ENCODE peak calls at places on chromosomes 16 and 17, in ten cellular contexts. O, F, D, R, Z, J, W, X, N and C are unnamed samples.

GRCh38 chr17:55751720-55752250 is 934 bp downstream of the PCTP start:
- DNase-seq in O (no peak), F (no peak), D (no peak), R (no peak), Z (no peak), J (no peak), W (no peak), X (no peak), N (no peak), C (no peak)

GRCh38 chr16:74372953-74373846 is 2.9 kb upstream of the NPIPB15 start:
- DNase-seq in O (no peak), F (no peak), D (no peak), R (no peak), Z (no peak), J (peak; percentile 5), W (no peak), X (no peak), N (no peak), C (no peak)

GRCh38 chr17:35521150-35521549 is 16.3 kb downstream of the SLFN12L start:
- DNase-seq in O (no peak), F (no peak), D (no peak), R (no peak), Z (no peak), J (no peak), W (no peak), X (no peak), N (no peak), C (no peak)

GRCh38 chr16:46607529-46607928 is 13.7 kb downstream of the SHCBP1 start:
- DNase-seq in O (no peak), F (no peak), D (no peak), R (peak; percentile 61), Z (no peak), J (no peak), W (peak; percentile 54), X (no peak), N (peak; percentile 40), C (no peak)

GRCh38 chr17:75317671-75318070 is 28.4 kb upstream of the SLC25A19 start:
- DNase-seq in O (no peak), F (no peak), D (no peak), R (no peak), Z (no peak), J (no peak), W (no peak), X (no peak), N (no peak), C (no peak)

GRCh38 chr17:80068301-80069160 is 32.1 kb downstream of the CCDC40 start:
- DNase-seq in O (no peak), F (peak; percentile 40), D (no peak), R (peak; percentile 64), Z (peak; percentile 65), J (peak; percentile 68), W (peak; percentile 78), X (peak; percentile 41), N (no peak), C (no peak)

GRCh38 chr16:14111713-14112538 is 40.8 kb downstream of the MRTFB start:
- DNase-seq in O (no peak), F (peak; percentile 33), D (no peak), R (no peak), Z (no peak), J (no peak), W (no peak), X (peak; percentile 60), N (no peak), C (peak; percentile 61)

GRCh38 chr17:83161298-83162034 is 82.1 kb downstream of the METRNL start:
- DNase-seq in O (no peak), F (no peak), D (no peak), R (no peak), Z (no peak), J (no peak), W (peak; percentile 57), X (no peak), N (no peak), C (peak; percentile 19)

GRCh38 chr17:37176683-37177082 is 199.1 kb upstream of the C17orf78 start:
- DNase-seq in O (no peak), F (no peak), D (no peak), R (peak; percentile 11), Z (no peak), J (no peak), W (peak; percentile 62), X (no peak), N (no peak), C (no peak)

GRCh38 chr16:54318941-54319340 is 32.4 kb upstream of the IRX3 start:
- DNase-seq in O (no peak), F (no peak), D (no peak), R (no peak), Z (no peak), J (no peak), W (peak; percentile 58), X (no peak), N (no peak), C (no peak)

GRCh38 chr16:88287219-88287618 is 95.5 kb upstream of the ZNF469 start:
- DNase-seq in O (no peak), F (no peak), D (no peak), R (no peak), Z (peak; percentile 5), J (peak; percentile 60), W (peak; percentile 27), X (no peak), N (no peak), C (no peak)
- H3K9me3 ChIP-seq in O (no peaks in the 10 kb centered on the region), F (no peaks in the 10 kb centered on the region), D (no peaks in the 10 kb centered on the region), R (peaks cover 3% of the 10 kb centered on the region), Z (peaks cover 5% of the 10 kb centered on the region), J (no peaks in the 10 kb centered on the region), W (no peaks in the 10 kb centered on the region), X (peaks cover 26% of the 10 kb centered on the region), N (peaks cover 5% of the 10 kb centered on the region), C (peaks cover 26% of the 10 kb centered on the region)

DNA sequence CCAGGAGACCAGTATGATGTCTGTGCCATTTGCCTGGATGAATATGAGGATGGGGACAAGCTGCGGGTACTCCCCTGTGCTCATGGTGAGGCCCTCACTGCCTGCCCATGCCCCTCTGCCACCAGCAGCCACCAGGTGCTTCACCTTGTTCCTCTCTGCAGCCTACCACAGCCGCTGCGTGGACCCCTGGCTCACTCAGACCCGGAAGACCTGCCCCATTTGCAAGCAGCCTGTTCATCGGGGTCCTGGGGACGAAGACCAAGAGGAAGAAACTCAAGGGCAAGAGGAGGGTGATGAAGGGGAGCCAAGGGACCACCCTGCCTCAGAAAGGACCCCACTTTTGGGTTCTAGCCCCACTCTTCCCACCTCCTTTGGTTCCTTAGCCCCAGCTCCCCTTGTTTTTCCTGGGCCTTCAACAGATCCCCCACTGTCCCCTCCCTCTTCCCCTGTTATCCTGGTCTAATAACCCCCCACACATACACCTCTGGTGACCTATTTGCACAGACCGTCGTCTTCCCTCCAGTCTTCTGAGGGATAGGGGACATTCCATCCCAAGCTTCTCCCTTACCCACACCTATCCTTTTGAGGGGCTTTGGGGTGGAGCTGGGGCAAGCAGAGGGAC is 3.7 kb downstream of the PFN1 start:
- DNase-seq in O (no peak), F (no peak), D (no peak), R (no peak), Z (no peak), J (no peak), W (no peak), X (no peak), N (no peak), C (no peak)
- H3K4me3 ChIP-seq in O (peak overlapping the region; percentile 76), F (no peak overlapping the region), D (peak overlapping the region; percentile 51), R (no peak overlapping the region), Z (no peak overlapping the region), J (no peak overlapping the region), W (peak overlapping the region; percentile 21), X (no peak overlapping the region), N (peak overlapping the region; percentile 45), C (no peak overlapping the region)

DNA sequence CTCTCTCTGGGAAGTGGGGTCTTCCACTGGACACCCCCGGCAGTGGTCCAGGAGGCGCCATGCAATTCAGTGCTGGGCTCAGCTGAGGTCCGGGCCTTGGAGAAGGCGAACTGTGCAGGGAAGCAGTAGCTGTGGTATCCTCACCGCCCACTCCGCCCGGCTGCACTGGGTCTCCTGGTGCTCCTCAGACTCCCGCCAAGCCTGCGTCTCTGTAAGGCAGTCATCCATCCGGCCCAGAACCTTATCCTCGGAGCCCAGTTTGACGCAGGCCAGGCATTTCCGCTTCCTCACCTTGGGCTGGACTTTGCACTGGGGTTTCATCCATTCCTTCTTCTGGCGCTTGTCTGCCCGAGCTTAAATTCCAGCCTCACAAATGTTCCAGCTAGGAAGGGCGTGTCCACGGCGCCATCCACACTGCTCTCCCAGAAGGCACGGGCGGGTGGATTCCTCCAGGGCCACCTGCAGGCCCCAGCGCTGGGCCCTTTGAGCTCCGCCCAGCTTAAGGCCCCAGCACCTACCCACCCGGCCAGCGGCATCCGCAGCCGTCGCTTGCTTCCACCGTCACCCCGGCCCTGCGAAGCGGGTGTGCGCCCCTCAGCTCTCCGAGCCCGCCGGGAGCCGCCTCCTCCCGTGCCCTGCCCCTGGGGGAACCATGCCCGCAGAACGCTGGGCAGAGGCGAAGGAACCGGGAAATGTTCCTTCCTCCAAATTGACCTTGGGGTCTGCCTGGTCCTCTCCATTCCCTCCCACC is 1884.8 kb downstream of the TP53TG3F start:
- DNase-seq in O (no peak), F (no peak), D (no peak), R (no peak), Z (no peak), J (no peak), W (no peak), X (no peak), N (no peak), C (no peak)
- H3K9me3 ChIP-seq in O (peaks cover 8% of the 10 kb centered on the region), F (no peaks in the 10 kb centered on the region), D (no peaks in the 10 kb centered on the region), R (peaks cover 3% of the 10 kb centered on the region), Z (no peaks in the 10 kb centered on the region), J (no peaks in the 10 kb centered on the region), W (no peaks in the 10 kb centered on the region), X (peaks cover 15% of the 10 kb centered on the region), N (peaks cover 3% of the 10 kb centered on the region), C (peaks cover 11% of the 10 kb centered on the region)

GRCh38 chr16:27408602-27409031 is 6.6 kb downstream of the IL21R start:
- DNase-seq in O (no peak), F (no peak), D (no peak), R (no peak), Z (no peak), J (no peak), W (no peak), X (no peak), N (no peak), C (no peak)
- H3K4me3 ChIP-seq in O (no peak overlapping the region), F (no peak overlapping the region), D (peak overlapping the region; percentile 6), R (no peak overlapping the region), Z (no peak overlapping the region), J (no peak overlapping the region), W (no peak overlapping the region), X (no peak overlapping the region), N (peak overlapping the region; percentile 0), C (no peak overlapping the region)

GRCh38 chr17:22454070-22454999 is 762.0 kb downstream of the KCNJ18 start:
- DNase-seq in O (no peak), F (no peak), D (no peak), R (no peak), Z (no peak), J (no peak), W (no peak), X (no peak), N (no peak), C (no peak)
- H3K9me3 ChIP-seq in O (no peaks in the 10 kb centered on the region), F (no peaks in the 10 kb centered on the region), D (no peaks in the 10 kb centered on the region), R (no peaks in the 10 kb centered on the region), Z (no peaks in the 10 kb centered on the region), J (no peaks in the 10 kb centered on the region), W (no peaks in the 10 kb centered on the region), X (peaks cover 12% of the 10 kb centered on the region), N (no peaks in the 10 kb centered on the region), C (peaks cover 14% of the 10 kb centered on the region)

DNA sequence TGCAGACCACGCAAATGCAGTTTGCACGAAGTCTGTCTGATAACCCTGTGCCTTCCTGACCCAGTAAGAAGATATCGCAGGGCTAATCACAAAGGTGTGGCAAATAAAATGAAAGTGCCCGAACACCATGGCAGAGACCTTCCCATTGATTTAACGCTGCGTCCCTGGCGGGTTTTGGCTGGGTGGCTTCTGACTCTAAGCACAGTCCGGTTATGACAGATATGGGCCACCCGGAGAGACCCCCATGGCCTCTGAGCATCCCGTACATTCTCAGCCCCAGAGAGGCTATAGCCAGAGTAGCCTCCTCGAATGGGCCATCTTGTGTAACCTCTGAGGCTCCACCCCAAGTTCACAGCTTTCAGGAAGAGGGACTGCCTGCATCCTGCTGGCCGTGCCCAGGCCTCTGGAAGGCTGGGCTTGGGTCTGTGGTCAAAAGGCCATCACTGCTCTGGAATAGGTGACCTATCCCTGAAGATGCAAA is 5.5 kb downstream of the FOXC2 start:
- DNase-seq in O (no peak), F (no peak), D (no peak), R (peak; percentile 58), Z (no peak), J (no peak), W (no peak), X (no peak), N (no peak), C (no peak)
- H3K4me3 ChIP-seq in O (peak overlapping the region; percentile 94), F (peak overlapping the region; percentile 58), D (no peak overlapping the region), R (no peak overlapping the region), Z (peak overlapping the region; percentile 85), J (peak overlapping the region; percentile 93), W (no peak overlapping the region), X (no peak overlapping the region), N (no peak overlapping the region), C (no peak overlapping the region)